ENCODE peak calls at places on chromosomes 4 and X, in eight cellular contexts. P is GM23248, Z is SK-N-SH, F is H9, B is endothelial cell of umbilical vein, E is K562, M is fibroblast of lung, D is H1. V is an unnamed sample.
A peak's percentile ranks its signal among the peaks of the same experiment; 100 is the strongest.

GRCh38 chrX:94676285-94676684 is 1002.3 kb downstream of the FAM133A start:
- DNase-seq in B (no peak), D (no peak), P (no peak), Z (no peak), F (no peak), E (no peak), M (no peak), V (no peak)

GRCh38 chr4:148112231-148112982 is 329.8 kb downstream of the NR3C2 start:
- DNase-seq in M (peak; percentile 95), E (no peak), F (no peak), P (peak; percentile 66), Z (no peak), D (no peak), B (peak; percentile 5), V (no peak)

GRCh38 chr4:125042031-125042430 is 272.7 kb upstream of the FAT4 start:
- DNase-seq in M (peak; percentile 91), D (no peak), B (no peak), E (no peak), P (no peak), F (no peak), Z (no peak), V (no peak)

GRCh38 chr4:52657630-52658501 is 1.2 kb downstream of the USP46 start:
- DNase-seq in D (peak; percentile 70), P (peak; percentile 49), M (peak; percentile 39), E (no peak), B (peak; percentile 21), F (peak; percentile 66), Z (peak; percentile 45), V (peak; percentile 12)

GRCh38 chr4:77193511-77194236 is 36.7 kb downstream of the CCNG2 start:
- DNase-seq in P (no peak), B (no peak), M (no peak), F (peak; percentile 91), Z (no peak), D (no peak), E (peak; percentile 54), V (no peak)

GRCh38 chr4:21835712-21836111 is 112.9 kb downstream of the KCNIP4 start:
- DNase-seq in E (no peak), Z (no peak), M (no peak), B (peak; percentile 17), P (no peak), F (no peak), D (no peak), V (no peak)

GRCh38 chr4:168221298-168221697 is 97.3 kb downstream of the DDX60 start:
- DNase-seq in B (peak; percentile 91), Z (no peak), F (no peak), P (peak; percentile 72), D (no peak), E (no peak), M (peak; percentile 72), V (no peak)

GRCh38 chr4:172147702-172148101 is 334.5 kb downstream of the GALNTL6 start:
- DNase-seq in P (peak; percentile 35), M (peak; percentile 9), B (no peak), F (no peak), D (no peak), Z (no peak), E (no peak), V (no peak)

GRCh38 chrX:148500428-148501120 is at the start of gene AFF2:
- DNase-seq in B (peak; percentile 11), M (peak; percentile 24), Z (peak; percentile 54), E (no peak), D (no peak), P (peak; percentile 63), F (peak; percentile 26), V (no peak)

GRCh38 chr4:8315343-8316250 is 46.0 kb downstream of the HTRA3 start:
- DNase-seq in Z (peak; percentile 64), D (no peak), P (peak; percentile 91), M (peak; percentile 81), F (peak; percentile 69), B (peak; percentile 81), E (no peak), V (peak; percentile 89)

GRCh38 chr4:67634741-67635140 is 66.2 kb downstream of the UBA6 start:
- DNase-seq in M (no peak), P (no peak), D (no peak), Z (no peak), B (no peak), F (no peak), E (no peak), V (no peak)

GRCh38 chr4:183402771-183403170 is 41.7 kb upstream of the CDKN2AIP start:
- DNase-seq in Z (no peak), F (no peak), B (no peak), E (peak; percentile 29), P (peak; percentile 45), D (no peak), M (peak; percentile 22), V (peak; percentile 39)

GRCh38 chrX:31199051-31199769 is 127.4 kb upstream of the FTHL17 start:
- DNase-seq in B (peak; percentile 59), E (no peak), Z (no peak), M (no peak), F (no peak), P (peak; percentile 59), D (no peak), V (no peak)

GRCh38 chrX:108312938-108313337 is 125.3 kb downstream of the COL4A6 start:
- DNase-seq in E (no peak), P (peak; percentile 80), B (peak; percentile 11), Z (no peak), F (peak; percentile 73), M (peak; percentile 71), D (no peak), V (peak; percentile 68)

GRCh38 chr4:150280081-150280950 is 202.1 kb downstream of the DCLK2 start:
- DNase-seq in P (peak; percentile 92), D (no peak), B (peak; percentile 40), Z (no peak), E (no peak), M (peak; percentile 97), F (no peak), V (peak; percentile 66)

GRCh38 chr4:157220026-157220881 is at the start of gene GRIA2:
- DNase-seq in D (no peak), P (peak; percentile 70), E (peak; percentile 4), Z (peak; percentile 89), M (peak; percentile 67), B (peak; percentile 69), F (peak; percentile 83), V (no peak)

GRCh38 chr4:2318476-2318875 is 56.6 kb upstream of the MXD4 start:
- DNase-seq in F (no peak), D (no peak), P (no peak), Z (no peak), B (no peak), E (no peak), M (no peak), V (no peak)

GRCh38 chrX:29470029-29470428 is 745.3 kb upstream of the MAGEB2 start:
- DNase-seq in P (peak; percentile 59), Z (no peak), E (no peak), D (no peak), M (peak; percentile 41), B (no peak), F (no peak), V (no peak)

GRCh38 chr4:65046496-65047101 is 623.7 kb downstream of the EPHA5 start:
- DNase-seq in D (no peak), M (peak; percentile 77), E (no peak), B (no peak), Z (no peak), F (no peak), P (no peak), V (peak; percentile 52)

GRCh38 chr4:156771171-156771837 is 200.3 kb downstream of the PDGFC start:
- DNase-seq in D (no peak), M (peak; percentile 87), P (peak; percentile 79), B (peak; percentile 88), F (peak; percentile 33), Z (peak; percentile 5), E (no peak), V (no peak)

GRCh38 chr4:185997287-185997686 is 71.7 kb upstream of the TLR3 start:
- DNase-seq in D (no peak), Z (no peak), P (no peak), M (no peak), B (no peak), E (no peak), F (no peak), V (no peak)

GRCh38 chr4:78645853-78646757 is 94.5 kb downstream of the ANXA3 start:
- DNase-seq in M (peak; percentile 95), D (no peak), F (no peak), B (peak; percentile 91), P (peak; percentile 95), Z (no peak), E (peak; percentile 62), V (peak; percentile 45)
- H3K27ac ChIP-seq in M (peak overlapping the region; percentile 84), D (no peak overlapping the region), F (no peak overlapping the region), B (peak overlapping the region; percentile 92), P (peak overlapping the region; percentile 94), Z (peak overlapping the region; percentile 88), E (peak overlapping the region; percentile 79), V (peak overlapping the region; percentile 88)

GRCh38 chr4:71009091-71009490 is 15.6 kb downstream of the DCK start:
- DNase-seq in F (no peak), M (peak; percentile 61), E (no peak), B (no peak), P (peak; percentile 74), Z (peak; percentile 10), D (no peak), V (no peak)
- H3K79me2 ChIP-seq in F (no peaks in the 10 kb centered on the region), M (peaks cover 13% of the 10 kb centered on the region), E (peaks cover 15% of the 10 kb centered on the region), B (peaks cover 26% of the 10 kb centered on the region), P (peaks cover 69% of the 10 kb centered on the region), Z (peaks cover 66% of the 10 kb centered on the region), D (no peaks in the 10 kb centered on the region), V (no peaks in the 10 kb centered on the region)

GRCh38 chr4:99947190-99947578 is 766 bp upstream of the DNAJB14 start:
- DNase-seq in F (no peak), D (no peak), E (no peak), Z (no peak), P (peak; percentile 38), B (peak; percentile 3), M (no peak), V (no peak)

GRCh38 chr4:99947608-99948007 is 1.2 kb upstream of the DNAJB14 start:
- DNase-seq in E (peak; percentile 27), B (no peak), M (no peak), F (no peak), D (no peak), Z (no peak), P (peak; percentile 31), V (no peak)

GRCh38 chr4:99949034-99949998 is 759 bp downstream of the H2AZ1 start:
- DNase-seq in B (peak; percentile 91), E (peak; percentile 95), M (peak; percentile 88), Z (peak; percentile 80), P (peak; percentile 97), D (peak; percentile 85), F (peak; percentile 93), V (peak; percentile 83)

GRCh38 chr4:99949999-99950912 is at the start of gene H2AZ1:
- DNase-seq in E (peak; percentile 99), F (peak; percentile 99), Z (peak; percentile 96), M (peak; percentile 98), B (peak; percentile 99), D (peak; percentile 96), P (peak; percentile 100), V (peak; percentile 95)

DNA sequence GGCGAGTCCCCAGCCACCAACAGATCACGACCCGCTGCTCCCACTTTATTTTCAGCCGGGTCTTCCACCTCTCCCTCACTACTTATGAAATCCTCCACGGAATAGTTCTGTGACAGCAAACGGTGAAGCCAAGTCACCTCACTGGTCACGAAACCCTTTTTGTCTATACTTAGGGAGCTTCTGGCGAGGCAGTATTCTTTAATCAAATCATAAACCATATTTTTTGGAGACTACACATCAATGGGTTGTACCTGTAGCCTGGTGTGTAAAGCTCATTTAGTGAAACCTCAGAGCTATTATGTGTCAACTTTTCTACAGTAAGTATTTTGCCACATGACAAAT is 809 bp upstream of the H2AZ1 start:
- DNase-seq in Z (no peak), F (no peak), D (no peak), P (no peak), M (no peak), E (no peak), B (no peak), V (no peak)
- H3K27ac ChIP-seq in Z (peak overlapping the region; percentile 75), F (no peak overlapping the region), D (peak overlapping the region; percentile 33), P (peak overlapping the region; percentile 85), M (peak overlapping the region; percentile 56), E (peak overlapping the region; percentile 86), B (peak overlapping the region; percentile 45), V (peak overlapping the region; percentile 31)

GRCh38 chr4:95085118-95085833 is 327.5 kb downstream of the BMPR1B start:
- DNase-seq in B (no peak), Z (no peak), M (no peak), P (no peak), D (no peak), F (no peak), E (no peak), V (peak; percentile 20)
- H3K79me2 ChIP-seq in B (no peaks in the 10 kb centered on the region), Z (no peaks in the 10 kb centered on the region), M (no peaks in the 10 kb centered on the region), P (no peaks in the 10 kb centered on the region), D (no peaks in the 10 kb centered on the region), F (no peaks in the 10 kb centered on the region), E (no peaks in the 10 kb centered on the region), V (no peaks in the 10 kb centered on the region)